ENCODE peak calls at places on chromosomes 13 and 19, in five cellular contexts. U is IMR-90, I is H9, O is H1, F is mesendoderm. M is an unnamed sample.

GRCh38 chr19:11639602-11640471 is 42.6 kb downstream of the ZNF627 start:
- DNase-seq in O (peak), I (peak), F (peak), U (peak), M (peak)

GRCh38 chr19:7868671-7869452 is 5.3 kb downstream of the PRR36 start:
- DNase-seq in I (peak), U (peak), F (peak), O (peak), M (peak)

GRCh38 chr13:20391597-20392452 is 133.8 kb downstream of the CRYL1 start:
- DNase-seq in O (no peak), F (peak), I (no peak), U (no peak), M (no peak)

GRCh38 chr13:90950134-90950533 is 397.4 kb upstream of the MIR17HG start:
- DNase-seq in I (no peak), F (no peak), O (no peak), U (no peak), M (no peak)

GRCh38 chr13:40064723-40065122 is 409.3 kb downstream of the COG6 start:
- DNase-seq in U (peak), O (no peak), F (no peak), I (no peak), M (no peak)

GRCh38 chr19:38284422-38284821 is 19.6 kb upstream of the C19orf33 start:
- DNase-seq in F (no peak), U (no peak), I (no peak), O (no peak), M (no peak)

GRCh38 chr19:41944336-41944735 is 14.8 kb downstream of the RABAC1 start:
- DNase-seq in F (no peak), I (no peak), O (no peak), U (no peak), M (no peak)

GRCh38 chr13:79491715-79492114 is 10.8 kb downstream of the NDFIP2 start:
- DNase-seq in F (peak), O (no peak), U (peak), I (no peak), M (no peak)

GRCh38 chr13:23805015-23805583 is 84.1 kb downstream of the MIPEP start:
- DNase-seq in I (no peak), O (no peak), F (no peak), U (no peak), M (no peak)

GRCh38 chr19:24054044-24054935 is 32.7 kb upstream of the ZNF254 start:
- DNase-seq in O (no peak), I (no peak), F (no peak), U (peak), M (no peak)

GRCh38 chr13:33242984-33243617 is 42.5 kb downstream of the STARD13 start:
- DNase-seq in U (no peak), O (no peak), F (no peak), I (no peak), M (no peak)

GRCh38 chr19:45391346-45391745 is 13.5 kb downstream of the PPP1R13L start:
- DNase-seq in O (no peak), F (peak), U (peak), I (peak), M (no peak)

GRCh38 chr13:45456196-45456972 is 8.4 kb upstream of the COG3 start:
- DNase-seq in F (no peak), O (no peak), I (no peak), U (peak), M (no peak)

GRCh38 chr19:3080281-3080680 is 13.9 kb upstream of the GNA11 start:
- DNase-seq in U (peak), I (no peak), O (no peak), F (no peak), M (no peak)

GRCh38 chr19:2850256-2850925 is 9.1 kb downstream of the ZNF555 start:
- DNase-seq in F (no peak), O (no peak), U (no peak), I (no peak), M (no peak)

GRCh38 chr19:5059191-5059579 is 90.3 kb downstream of the KDM4B start:
- DNase-seq in I (no peak), O (no peak), F (no peak), U (no peak), M (no peak)

GRCh38 chr13:37319041-37319443 is 213.6 kb upstream of the CSNK1A1L start:
- DNase-seq in I (no peak), F (no peak), O (no peak), U (peak), M (no peak)

DNA sequence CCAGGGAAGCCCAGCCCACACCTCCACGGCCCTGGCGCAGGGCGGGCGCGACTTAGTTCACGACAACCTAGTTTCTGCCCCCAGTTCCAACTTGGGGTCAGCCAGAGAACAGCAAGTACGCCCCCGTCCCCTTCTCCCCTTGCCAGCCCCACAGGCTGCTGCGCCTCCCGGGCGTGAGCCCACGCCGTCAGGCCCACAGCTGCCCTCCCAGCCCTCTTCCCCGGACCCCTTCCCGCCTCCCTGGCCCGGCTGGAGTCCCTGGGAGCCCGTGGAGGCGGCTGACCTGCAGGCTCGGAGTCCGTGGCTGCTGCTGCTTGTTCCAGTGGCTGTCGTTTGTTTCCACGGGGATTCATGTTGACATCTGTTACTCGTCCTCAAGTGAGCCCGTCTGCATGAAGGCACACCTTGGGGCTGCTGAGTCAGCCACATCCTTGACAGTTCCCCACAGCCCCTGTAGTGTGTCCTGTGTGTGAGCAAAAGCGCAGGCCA is 86.0 kb downstream of the ATP11A start:
- DNase-seq in I (peak), F (peak), U (no peak), O (no peak), M (no peak)
- H3K18ac ChIP-seq in I (peak), F (no peak), U (no peak), O (no peak), M (peak)

GRCh38 chr19:18940791-18941627 is at the start of gene HOMER3:
- DNase-seq in U (peak), O (no peak), I (peak), F (peak), M (peak)

GRCh38 chr19:18939163-18939562 is 1.9 kb downstream of the HOMER3 start:
- DNase-seq in I (no peak), O (no peak), U (no peak), F (no peak), M (no peak)

GRCh38 chr19:18941628-18942354 is 774 bp upstream of the HOMER3 start:
- DNase-seq in O (no peak), F (no peak), U (no peak), I (peak), M (no peak)

GRCh38 chr19:18942692-18943091 is 1.7 kb upstream of the HOMER3 start:
- DNase-seq in O (no peak), U (no peak), F (no peak), I (no peak), M (no peak)

DNA sequence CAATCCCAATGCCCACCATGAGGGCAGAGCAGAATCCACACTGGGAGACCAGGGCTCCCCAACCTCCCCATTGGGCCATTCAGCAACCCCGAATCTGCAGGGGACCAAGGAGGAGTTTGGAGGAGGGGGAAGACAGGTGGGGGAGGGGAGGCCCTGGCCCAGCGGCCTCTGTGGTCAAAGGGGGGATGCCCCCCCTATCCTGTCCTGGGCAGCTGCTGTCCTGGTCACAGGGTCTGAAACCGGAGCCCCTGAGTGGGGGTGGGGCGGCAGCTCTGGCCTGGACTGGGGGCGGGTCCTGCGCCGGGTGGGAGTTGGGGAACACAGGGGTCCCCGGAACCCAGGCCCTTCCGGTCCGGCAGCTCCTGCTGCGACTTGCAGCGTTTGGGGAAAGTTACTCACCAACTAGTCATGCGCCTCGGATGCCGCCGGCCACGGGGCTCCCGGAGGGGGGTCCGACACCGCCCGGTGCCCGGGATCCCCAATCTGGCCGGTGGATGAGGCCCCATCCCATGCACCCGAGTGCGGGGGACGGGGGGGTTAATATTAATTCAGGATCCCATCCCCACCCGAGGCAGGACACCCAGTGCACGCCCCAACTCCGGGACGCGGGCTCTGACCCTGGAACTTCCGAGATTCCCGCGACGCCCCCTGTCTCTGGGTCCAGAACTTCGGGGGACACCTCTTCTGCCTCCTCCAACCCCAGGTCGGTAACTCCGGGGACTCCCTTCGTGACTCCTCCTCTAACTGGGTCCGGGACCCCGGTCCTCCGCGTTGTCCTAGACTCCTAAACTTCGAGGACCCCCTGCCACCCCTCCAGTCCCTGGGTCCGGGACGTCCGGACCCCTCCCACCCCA is 868 bp downstream of the HOMER3 start:
- DNase-seq in U (peak), O (peak), I (peak), F (no peak), M (peak)
- H3K18ac ChIP-seq in U (peak), O (peak), I (no peak), F (peak), M (peak)

DNA sequence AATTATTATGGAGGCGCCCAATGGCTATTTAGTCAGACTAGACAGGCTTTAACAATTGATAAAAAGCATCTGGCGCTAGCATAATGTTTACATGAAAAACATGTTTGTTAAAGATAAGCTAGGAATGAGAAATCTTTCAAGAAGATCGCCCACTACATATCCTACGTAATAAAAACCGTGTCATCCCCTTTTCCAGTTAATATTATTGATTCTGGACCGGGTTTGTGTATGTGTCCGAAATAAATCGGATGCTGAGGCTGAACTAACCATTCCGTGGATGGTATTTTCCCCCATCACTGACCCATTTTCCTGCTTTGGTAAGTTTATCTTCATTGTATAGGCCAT is 8.8 kb downstream of the COL4A1 start:
- DNase-seq in U (no peak), F (no peak), O (no peak), I (no peak), M (no peak)
- H3K18ac ChIP-seq in U (no peak), F (peak), O (no peak), I (no peak), M (no peak)

DNA sequence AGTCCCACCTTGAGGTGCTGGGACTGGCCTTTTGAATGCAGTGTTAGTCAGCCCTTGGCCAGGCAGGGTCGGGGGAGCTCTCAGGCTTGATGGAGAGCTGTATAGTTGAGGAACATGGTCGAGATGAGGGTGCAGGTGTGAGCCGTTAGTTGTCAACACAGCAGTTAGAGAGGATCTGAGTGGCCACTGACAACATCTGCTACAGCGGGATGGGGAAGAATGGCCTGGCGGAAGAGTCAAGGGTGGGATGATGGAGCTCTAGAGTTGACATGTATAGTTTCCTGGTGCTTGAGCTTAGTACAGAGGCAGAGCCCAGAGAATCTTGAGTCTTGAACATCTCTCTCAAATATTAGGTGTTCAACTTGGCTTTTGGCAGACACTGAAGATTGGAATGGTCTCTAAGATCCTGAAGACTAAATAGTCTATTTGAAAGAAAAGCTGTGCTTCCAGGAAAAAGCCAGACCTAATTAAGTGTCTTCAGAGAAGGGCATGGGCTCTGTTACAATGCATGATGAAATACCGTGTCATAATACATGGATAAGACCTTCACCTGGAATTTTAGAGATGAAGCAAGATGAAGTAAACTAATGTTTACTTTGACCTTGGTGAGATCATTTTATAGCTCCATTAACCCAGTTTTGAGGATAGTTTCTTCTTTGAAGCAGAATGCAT is 9.7 kb downstream of the PCCA start:
- DNase-seq in U (no peak), O (no peak), F (peak), I (no peak), M (no peak)
- H3K18ac ChIP-seq in U (no peak), O (no peak), F (no peak), I (no peak), M (no peak)

DNA sequence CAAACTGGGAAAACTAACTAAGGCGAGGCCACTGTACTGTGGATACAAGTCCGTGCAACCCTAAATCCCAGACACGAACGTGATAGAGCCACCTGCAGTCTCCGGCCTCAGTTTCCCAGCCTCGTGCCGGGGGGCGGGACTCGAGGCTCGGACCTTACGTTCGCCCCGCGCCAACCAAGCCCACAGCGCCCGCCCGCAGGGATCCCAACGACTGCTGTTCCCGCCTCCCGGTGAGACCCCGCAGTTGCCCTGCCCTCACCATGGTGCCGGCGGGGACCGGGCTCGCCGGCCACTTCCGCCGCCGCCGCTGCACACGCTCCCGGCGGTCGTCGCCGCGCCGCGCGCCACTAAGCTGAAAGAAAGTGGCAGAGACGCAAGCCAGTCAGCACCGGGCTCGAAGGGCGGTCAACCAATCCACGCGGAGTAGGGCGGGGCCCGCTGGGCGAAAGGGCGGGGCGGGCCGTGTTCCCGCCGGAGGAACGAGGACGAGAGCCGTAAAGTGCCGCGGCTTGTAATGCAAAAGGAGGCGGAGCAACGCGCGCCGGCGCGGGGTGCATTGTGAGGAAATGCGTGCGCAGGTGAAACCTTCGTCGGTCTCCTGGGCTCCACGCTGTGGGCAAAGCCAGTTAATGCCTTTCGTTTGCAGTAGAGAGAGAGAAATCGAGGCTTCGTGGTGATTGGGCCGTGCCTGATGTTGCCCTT is at the start of gene LSM4:
- DNase-seq in O (peak), U (peak), I (peak), F (peak), M (peak)
- H3K18ac ChIP-seq in O (peak), U (peak), I (peak), F (peak), M (peak)

GRCh38 chr13:76330216-76330615 is 556.0 kb downstream of the KCTD12 start:
- DNase-seq in O (no peak), F (no peak), U (no peak), I (no peak), M (no peak)

GRCh38 chr13:76329004-76329403 is 557.2 kb downstream of the KCTD12 start:
- DNase-seq in F (no peak), I (no peak), O (no peak), U (no peak), M (no peak)

GRCh38 chr13:76330756-76331155 is 555.4 kb downstream of the KCTD12 start:
- DNase-seq in F (no peak), I (no peak), O (no peak), U (no peak), M (no peak)

GRCh38 chr13:76331948-76332712 is 554.1 kb downstream of the KCTD12 start:
- DNase-seq in O (no peak), F (no peak), U (peak), I (no peak), M (no peak)

GRCh38 chr13:76326343-76326742 is 559.9 kb downstream of the KCTD12 start:
- DNase-seq in O (no peak), I (no peak), F (no peak), U (no peak), M (no peak)
- H3K18ac ChIP-seq in O (no peak), I (no peak), F (no peak), U (no peak), M (no peak)

DNA sequence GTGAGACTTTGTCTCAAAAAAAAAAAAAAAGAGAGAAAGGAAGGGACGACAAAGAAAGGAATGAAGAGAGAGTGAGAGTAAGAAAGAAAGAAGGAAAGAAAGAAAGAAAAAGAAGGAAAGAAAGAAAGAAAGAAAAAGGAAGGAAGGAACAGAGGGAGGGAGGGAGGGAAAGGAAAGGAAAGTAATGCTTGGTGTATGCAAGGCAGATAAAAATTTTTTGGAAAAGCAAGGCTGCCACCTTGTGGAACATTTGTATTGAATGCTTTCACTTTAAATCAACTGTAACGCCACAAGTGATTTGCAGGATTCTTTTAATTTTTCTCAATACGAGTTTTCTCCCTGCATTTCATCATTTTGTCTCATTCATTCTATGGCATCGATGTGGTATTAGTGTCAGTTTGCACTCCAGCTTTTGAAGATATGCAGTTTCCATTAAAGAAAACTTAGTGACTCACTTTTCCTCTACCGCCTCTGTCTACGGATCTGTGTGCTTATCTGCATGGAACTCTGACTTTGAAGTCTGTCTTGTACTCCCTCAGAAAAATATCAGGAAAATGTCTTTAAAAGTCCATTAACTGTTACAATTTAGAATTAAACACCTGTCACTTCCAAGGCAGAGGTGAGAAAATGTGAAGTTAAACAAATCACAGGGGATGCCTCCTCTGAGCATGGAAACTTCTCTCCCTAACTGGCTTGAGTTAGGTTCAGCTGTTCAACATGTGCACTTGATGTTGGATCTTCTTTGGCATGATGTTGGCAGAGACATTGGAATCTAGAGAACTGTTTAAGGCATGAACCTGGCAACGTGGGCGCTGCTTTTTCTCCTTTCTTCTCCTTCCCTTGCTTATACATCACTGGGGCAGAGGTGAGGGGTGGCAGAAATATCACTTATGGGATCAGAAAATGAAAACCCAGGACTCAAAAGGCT is 20.0 kb upstream of the ZDHHC20 start:
- DNase-seq in I (no peak), U (peak), F (peak), O (no peak), M (peak)
- H3K18ac ChIP-seq in I (no peak), U (no peak), F (no peak), O (no peak), M (no peak)

DNA sequence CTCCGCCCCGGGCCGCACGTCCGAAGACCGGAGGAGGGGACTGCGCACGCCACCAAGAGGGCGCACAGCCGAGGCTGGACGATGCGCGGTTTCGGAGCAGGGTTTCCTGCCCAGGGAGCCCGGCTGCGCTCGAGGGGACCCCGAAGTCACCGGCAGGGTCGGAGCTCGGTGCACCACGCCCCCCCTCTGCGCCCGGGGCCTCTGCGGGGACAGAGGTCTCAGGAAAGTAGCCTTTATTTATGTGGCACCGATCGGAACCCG is 108.9 kb upstream of the DOCK9 start:
- DNase-seq in I (peak), O (no peak), F (peak), U (no peak), M (peak)
- H3K18ac ChIP-seq in I (no peak), O (peak), F (peak), U (no peak), M (peak)